ENCODE peak calls at places on chromosomes 4 and X, in six cellular contexts. M is astrocyte, Y is psoas muscle, D is heart right ventricle, T is GM23338, P is IMR-90. N is an unnamed sample.
A peak's percentile ranks its signal among the peaks of the same experiment; 100 is the strongest.

GRCh38 chr4:20086768-20087167 is 164.9 kb upstream of the SLIT2 start:
- DNase-seq in Y (no peak), M (no peak), T (peak; percentile 13), P (no peak), D (no peak), N (no peak)

GRCh38 chr4:140595065-140595464 is 26.3 kb upstream of the UCP1 start:
- DNase-seq in Y (no peak), P (peak; percentile 9), M (no peak), T (peak; percentile 78), D (no peak), N (no peak)

GRCh38 chr4:152556283-152556682 is 20.4 kb upstream of the FBXW7 start:
- DNase-seq in D (no peak), M (no peak), T (no peak), Y (no peak), P (no peak), N (no peak)

GRCh38 chr4:144583658-144584057 is 62.3 kb upstream of the HHIP start:
- DNase-seq in T (no peak), P (peak; percentile 47), Y (no peak), D (no peak), M (peak; percentile 37), N (no peak)

GRCh38 chr4:6105311-6105911 is 87.2 kb upstream of the C4orf50 start:
- DNase-seq in D (no peak), M (no peak), Y (no peak), T (peak; percentile 52), P (no peak), N (peak; percentile 56)

GRCh38 chr4:148116971-148117370 is 325.2 kb downstream of the NR3C2 start:
- DNase-seq in Y (no peak), P (no peak), T (peak; percentile 30), D (no peak), M (no peak), N (no peak)

GRCh38 chrX:66163849-66164401 is at the start of gene HEPH:
- DNase-seq in D (no peak), M (peak; percentile 33), P (peak; percentile 34), Y (no peak), T (peak; percentile 68), N (no peak)

GRCh38 chr4:48022192-48022799 is 5.7 kb downstream of the NIPAL1 start:
- DNase-seq in P (peak; percentile 6), T (no peak), D (no peak), Y (no peak), M (peak; percentile 51), N (no peak)

GRCh38 chrX:6803607-6804006 is 268.7 kb upstream of the VCX3A start:
- DNase-seq in T (no peak), D (no peak), P (no peak), Y (no peak), M (no peak), N (no peak)

GRCh38 chr4:39326468-39326960 is 39.6 kb downstream of the RFC1 start:
- DNase-seq in Y (no peak), T (no peak), D (no peak), P (no peak), M (no peak), N (no peak)

GRCh38 chrX:7071390-7071789 is 76.1 kb upstream of the STS start:
- DNase-seq in D (no peak), Y (no peak), T (no peak), M (no peak), P (no peak), N (no peak)

GRCh38 chrX:295136-295535 is 14.0 kb downstream of the PLCXD1 start:
- DNase-seq in T (no peak), D (no peak), Y (no peak), M (no peak), P (no peak), N (no peak)

GRCh38 chr4:90580271-90580825 is 453.2 kb downstream of the CCSER1 start:
- DNase-seq in M (no peak), T (peak; percentile 56), P (no peak), D (no peak), Y (no peak), N (no peak)

GRCh38 chr4:38313175-38313574 is 350.8 kb upstream of the KLF3 start:
- DNase-seq in T (no peak), D (no peak), Y (no peak), M (no peak), P (no peak), N (no peak)

GRCh38 chrX:16215660-16216059 is 48.4 kb downstream of the MAGEB17 start:
- DNase-seq in D (no peak), M (no peak), Y (no peak), T (peak; percentile 72), P (no peak), N (no peak)

GRCh38 chr4:139767168-139767567 is 101.5 kb downstream of the MGST2 start:
- DNase-seq in P (no peak), T (no peak), D (no peak), Y (no peak), M (peak; percentile 90), N (peak; percentile 7)

DNA sequence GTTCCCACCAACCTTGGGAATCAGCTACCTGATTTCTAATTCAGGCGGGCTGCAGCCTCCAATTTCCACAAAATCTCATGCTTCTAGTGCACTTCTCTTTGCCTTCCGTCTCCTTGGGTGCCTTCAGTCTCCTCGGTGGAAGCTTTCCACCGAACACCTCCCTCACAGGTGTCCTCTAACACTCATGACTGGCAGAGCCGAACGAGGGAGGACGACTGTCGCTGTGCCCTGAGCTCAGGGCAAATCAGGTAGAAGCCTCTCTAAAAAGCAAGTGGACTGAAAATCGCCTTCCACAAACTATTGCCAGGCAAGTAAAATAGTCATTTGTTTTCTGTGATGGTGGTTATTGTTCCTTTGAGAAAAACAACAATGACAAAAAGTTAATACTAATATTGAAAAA is 176.1 kb upstream of the PPARGC1A start:
- DNase-seq in Y (no peak), P (no peak), T (no peak), D (no peak), M (no peak), N (no peak)
- H3K27ac ChIP-seq in Y (no peak overlapping the region), P (no peak overlapping the region), T (no peak overlapping the region), D (no peak overlapping the region), M (no peak overlapping the region), N (no peak overlapping the region)

GRCh38 chrX:39163585-39163984 is 362.3 kb downstream of the MID1IP1 start:
- DNase-seq in M (no peak), T (no peak), D (no peak), Y (no peak), P (no peak), N (no peak)

GRCh38 chrX:39161856-39162255 is 360.6 kb downstream of the MID1IP1 start:
- DNase-seq in M (no peak), T (no peak), P (no peak), Y (no peak), D (no peak), N (no peak)

GRCh38 chrX:39165185-39165584 is 363.9 kb downstream of the MID1IP1 start:
- DNase-seq in M (no peak), Y (no peak), T (no peak), D (no peak), P (no peak), N (no peak)

GRCh38 chrX:39164212-39164611 is 363.0 kb downstream of the MID1IP1 start:
- DNase-seq in T (no peak), M (no peak), P (no peak), Y (no peak), D (no peak), N (no peak)

DNA sequence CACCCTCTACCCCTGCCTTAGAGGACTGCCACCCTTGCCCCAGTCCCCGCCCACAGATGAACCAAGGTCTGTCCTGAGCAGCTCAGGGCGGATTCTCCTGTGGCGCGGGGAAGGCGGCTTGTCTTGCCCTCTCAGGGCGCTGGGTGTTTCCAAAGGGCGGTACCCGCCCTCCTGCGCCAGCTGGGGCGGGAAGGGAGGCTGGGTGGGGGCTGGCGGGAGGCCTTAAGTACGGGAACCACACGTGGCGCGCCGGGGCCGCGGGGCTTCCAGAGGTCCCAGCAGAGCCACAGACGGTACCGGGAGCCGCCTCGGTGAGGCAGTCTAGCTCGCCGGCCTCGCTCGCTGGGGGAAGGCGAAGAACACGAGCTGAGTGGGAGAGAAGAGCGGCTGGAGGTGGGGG is 361.1 kb downstream of the MID1IP1 start:
- DNase-seq in M (no peak), P (no peak), D (peak; percentile 26), T (peak; percentile 44), Y (peak; percentile 60), N (no peak)
- TF ChIP-seq CTCF in M (no peak), P (no peak), D (peak; percentile 34), T (no peak), Y (peak; percentile 11), N (no peak)

DNA sequence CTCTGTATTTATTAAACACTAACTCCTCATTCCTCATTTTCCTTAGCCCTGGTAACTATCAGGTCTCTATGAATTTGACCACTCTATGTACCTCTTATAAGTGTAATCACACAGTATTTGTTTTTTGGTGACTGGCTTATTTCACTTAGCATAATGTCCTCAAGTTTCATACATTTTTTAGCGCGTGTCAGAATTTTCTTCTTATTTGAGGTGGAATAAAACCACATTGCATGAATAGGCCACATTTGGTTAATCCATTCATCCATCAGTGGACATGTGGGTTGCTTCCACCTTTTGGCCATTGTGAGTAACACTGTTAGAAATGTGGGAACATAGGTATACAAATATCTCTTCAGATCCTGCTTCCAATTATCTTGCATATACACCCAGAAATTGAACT is 341.2 kb upstream of the BOD1L1 start:
- DNase-seq in D (no peak), P (peak; percentile 66), M (peak; percentile 91), Y (no peak), T (no peak), N (no peak)
- H3K4me3 ChIP-seq in D (no peak overlapping the region), P (no peak overlapping the region), M (no peak overlapping the region), Y (no peak overlapping the region), T (no peak overlapping the region), N (no peak overlapping the region)

GRCh38 chrX:13938053-13938765 is 91.5 kb downstream of the GEMIN8 start:
- DNase-seq in M (no peak), P (peak; percentile 2), T (peak; percentile 76), Y (no peak), D (peak; percentile 16), N (no peak)

GRCh38 chrX:13940646-13941045 is 89.0 kb downstream of the GEMIN8 start:
- DNase-seq in P (no peak), Y (no peak), D (no peak), T (no peak), M (no peak), N (no peak)

GRCh38 chrX:13937370-13938052 is 92.2 kb downstream of the GEMIN8 start:
- DNase-seq in T (no peak), M (peak; percentile 74), Y (no peak), D (no peak), P (peak; percentile 53), N (no peak)

GRCh38 chrX:13938766-13939530 is 90.7 kb downstream of the GEMIN8 start:
- DNase-seq in T (peak; percentile 44), Y (no peak), P (no peak), D (no peak), M (no peak), N (no peak)

DNA sequence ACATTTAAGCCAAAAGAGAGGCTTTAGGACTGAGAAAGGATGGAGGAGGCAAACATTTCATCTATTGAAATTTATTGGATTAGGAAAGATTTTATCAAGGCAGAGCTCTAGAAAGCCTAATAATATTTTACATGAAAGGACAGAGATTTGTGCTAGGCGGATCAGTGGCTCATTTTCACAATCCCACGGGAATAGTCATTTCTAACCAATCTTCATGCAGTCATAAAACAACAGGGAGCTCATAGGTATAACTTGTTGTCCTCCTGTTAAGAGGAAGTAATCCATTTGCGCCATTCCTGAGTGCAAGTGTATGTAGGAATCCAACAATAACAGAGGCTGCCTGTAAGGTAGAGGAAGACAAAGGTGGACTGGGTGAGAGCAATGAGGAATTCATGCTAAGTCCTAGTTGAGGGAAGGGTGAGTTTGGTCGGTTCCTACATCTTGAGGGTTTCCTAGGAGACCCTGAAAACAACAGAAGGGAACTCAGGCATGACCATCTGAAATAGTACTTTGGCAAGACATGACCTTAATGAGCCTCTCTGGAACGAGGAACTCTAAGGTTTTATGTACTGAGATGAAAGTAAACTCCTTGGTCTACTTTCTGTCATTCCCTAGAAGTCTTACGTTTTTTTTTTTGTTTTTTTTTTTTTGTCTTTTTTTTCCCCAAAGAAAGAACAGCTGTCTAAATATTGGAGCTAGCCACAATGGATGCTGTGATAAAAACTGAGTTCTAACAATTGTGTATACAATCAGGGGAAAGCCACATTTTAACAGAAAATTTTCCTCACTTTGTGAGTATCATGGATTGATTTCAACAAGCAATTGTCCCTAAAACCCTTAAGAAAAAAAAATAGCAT is 89.7 kb downstream of the GEMIN8 start:
- DNase-seq in Y (no peak), T (peak; percentile 58), D (no peak), M (no peak), P (no peak), N (no peak)
- H3K27ac ChIP-seq in Y (no peak overlapping the region), T (peak overlapping the region; percentile 92), D (no peak overlapping the region), M (no peak overlapping the region), P (no peak overlapping the region), N (no peak overlapping the region)

N was measured in coronary artery.